ENCODE peak calls at places on chromosomes 13 and 19, in ten cellular contexts. V is fibroblast of lung; Z is body of pancreas; S is CD8-positive, alpha-beta T cell; Y is mucosa of descending colon; N is psoas muscle; C is spleen; O is heart left ventricle; R is tibial artery; B is adrenal gland. T is an unnamed sample.

GRCh38 chr13:32969516-32969941 is 46.7 kb upstream of the KL start:
- DNase-seq in R (no peak), V (peak; percentile 51), S (no peak), Z (no peak), N (no peak), Y (peak; percentile 11), O (peak; percentile 32), B (peak; percentile 45), C (no peak), T (no peak)

GRCh38 chr19:18205180-18205915 is 1.5 kb upstream of the RAB3A start:
- DNase-seq in B (peak; percentile 79), C (peak; percentile 94), V (peak; percentile 82), S (peak; percentile 67), Z (peak; percentile 79), O (peak; percentile 91), Y (peak; percentile 85), R (peak; percentile 95), N (peak; percentile 85), T (peak; percentile 87)

GRCh38 chr13:50809133-50810090 is 34.1 kb downstream of the DLEU7 start:
- DNase-seq in S (no peak), Z (no peak), R (no peak), B (no peak), N (no peak), O (no peak), C (no peak), Y (no peak), V (no peak), T (no peak)

GRCh38 chr13:66635526-66635925 is 594.6 kb downstream of the PCDH9 start:
- DNase-seq in B (no peak), N (no peak), Z (no peak), O (no peak), V (peak; percentile 75), C (no peak), S (no peak), R (no peak), Y (no peak), T (no peak)

GRCh38 chr13:95256086-95256485 is 45.2 kb downstream of the ABCC4 start:
- DNase-seq in C (no peak), R (no peak), B (no peak), S (no peak), Y (no peak), O (no peak), Z (no peak), V (peak; percentile 76), N (no peak), T (no peak)

GRCh38 chr19:47631681-47632446 is 22.9 kb downstream of the BICRA start:
- DNase-seq in V (no peak), S (no peak), C (no peak), Y (no peak), Z (no peak), B (no peak), O (peak; percentile 41), N (peak; percentile 41), R (peak; percentile 73), T (no peak)

GRCh38 chr13:35839746-35840273 is 291.4 kb downstream of the DCLK1 start:
- DNase-seq in B (no peak), R (no peak), V (no peak), S (no peak), C (no peak), N (no peak), O (peak; percentile 27), Z (no peak), Y (no peak), T (no peak)

GRCh38 chr13:31310781-31311180 is 111.0 kb downstream of the B3GLCT start:
- DNase-seq in Y (no peak), Z (peak; percentile 12), N (peak; percentile 41), C (no peak), S (no peak), V (no peak), R (no peak), O (peak; percentile 44), B (no peak), T (no peak)

GRCh38 chr19:34960940-34961679 is 2.9 kb downstream of the ZNF792 start:
- DNase-seq in S (no peak), V (no peak), C (peak; percentile 52), Y (no peak), B (no peak), R (no peak), Z (no peak), N (no peak), O (no peak), T (no peak)

GRCh38 chr19:52296773-52297600 is at the start of gene ZNF480:
- DNase-seq in N (peak; percentile 89), C (peak; percentile 95), V (peak; percentile 80), Y (peak; percentile 91), B (peak; percentile 91), S (peak; percentile 89), O (peak; percentile 88), Z (peak; percentile 89), R (peak; percentile 89), T (peak; percentile 91)
- TF ChIP-seq CTCF in N (no peak), C (no peak), V (no peak), Y (no peak), B (no peak), S (no peak), O (peak; percentile 6), Z (peak; percentile 25), R (peak; percentile 12), T (no peak)

DNA sequence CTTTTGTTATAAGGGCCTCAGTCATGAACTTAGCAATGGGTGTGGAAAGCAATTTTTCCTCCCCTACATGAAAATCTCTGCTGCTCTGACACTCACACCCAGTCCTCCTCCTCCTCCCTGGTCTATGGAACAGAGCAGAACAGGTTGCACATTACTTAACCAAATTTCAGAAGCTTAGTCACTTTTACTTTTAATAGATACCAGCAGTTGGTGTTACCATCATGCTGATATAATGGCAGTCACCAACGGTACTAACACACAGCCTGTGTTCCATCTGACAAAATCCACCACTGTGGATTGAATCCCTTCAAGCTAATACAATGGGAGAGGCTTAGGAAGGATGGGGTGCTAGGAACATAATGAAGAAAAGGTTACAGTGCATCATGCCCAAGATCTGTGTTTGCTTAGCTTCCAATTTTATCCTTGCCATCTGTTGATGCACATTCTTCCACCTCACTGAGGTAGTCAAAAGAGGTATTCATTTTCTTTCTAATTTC is 9.8 kb downstream of the TPT1 start:
- DNase-seq in R (no peak), V (no peak), S (no peak), O (no peak), Z (no peak), B (no peak), Y (no peak), C (no peak), N (no peak), T (no peak)
- H3K4me1 ChIP-seq in R (peaks cover 50% of the 10 kb centered on the region), V (peaks cover 21% of the 10 kb centered on the region), S (peaks cover 71% of the 10 kb centered on the region), O (peaks cover 35% of the 10 kb centered on the region), Z (peaks cover 21% of the 10 kb centered on the region), B (peaks cover 64% of the 10 kb centered on the region), Y (peaks cover 12% of the 10 kb centered on the region), C (peaks cover 46% of the 10 kb centered on the region), N (peaks cover 68% of the 10 kb centered on the region), T (peaks cover 75% of the 10 kb centered on the region)

DNA sequence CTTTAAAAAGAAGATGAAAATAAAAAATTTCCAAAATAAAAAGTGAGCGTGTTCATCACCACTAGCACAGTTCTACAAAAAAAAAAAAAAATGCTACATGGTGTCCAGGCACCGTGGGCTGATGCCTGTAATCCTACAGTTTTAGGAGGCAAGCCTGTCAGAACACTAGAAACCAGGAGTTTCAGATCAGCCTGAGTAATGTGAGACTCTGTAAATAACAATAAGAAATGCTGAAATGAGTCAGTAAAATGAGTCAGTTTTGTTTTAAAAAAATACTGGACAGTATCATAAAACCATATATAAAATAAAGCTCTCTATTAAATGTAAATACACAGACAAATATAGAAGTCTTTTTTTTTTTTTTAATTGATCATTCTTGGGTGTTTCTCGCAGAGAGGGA is 30.0 kb downstream of the ZNF91 start:
- DNase-seq in C (no peak), S (no peak), R (no peak), O (no peak), V (no peak), N (no peak), Z (no peak), Y (no peak), B (no peak), T (no peak)
- H3K9me3 ChIP-seq in C (peaks cover 97% of the 10 kb centered on the region), S (peaks cover 43% of the 10 kb centered on the region), R (peaks cover 14% of the 10 kb centered on the region), O (peaks cover 4% of the 10 kb centered on the region), V (no peaks in the 10 kb centered on the region), N (peaks cover 85% of the 10 kb centered on the region), Z (peaks cover 8% of the 10 kb centered on the region), Y (peaks cover 94% of the 10 kb centered on the region), B (peaks cover 6% of the 10 kb centered on the region), T (peaks cover 75% of the 10 kb centered on the region)

GRCh38 chr19:13804830-13805683 is 9.8 kb downstream of the ZSWIM4 start:
- DNase-seq in B (no peak), Z (peak; percentile 50), C (peak; percentile 79), R (no peak), Y (peak; percentile 48), S (no peak), N (peak; percentile 34), O (no peak), V (no peak), T (no peak)
- TF ChIP-seq CTCF in B (peak; percentile 20), Z (peak; percentile 60), C (no peak), R (no peak), Y (no peak), S (no peak), N (peak; percentile 47), O (peak; percentile 48), V (peak; percentile 21), T (peak; percentile 36)